ENCODE peak calls at places on chromosome 17, in six cellular contexts. One of them, this sample, is unnamed.

GRCh38 chr17:62802531-62803205 is 5.4 kb downstream of the MARCHF10 start:
- DNase-seq in HFF-Myc: no peak
- DNase-seq in nephron progenitor cell: peak
- DNase-seq in lower lobe of right lung: no peak
- DNase-seq in lower leg skin: no peak
- DNase-seq in A549: no peak
- DNase-seq in this sample: no peak

GRCh38 chr17:44356241-44356640 is 7.4 kb downstream of the FAM171A2 start:
- DNase-seq in lower leg skin: no peak
- DNase-seq in nephron progenitor cell: no peak
- DNase-seq in HFF-Myc: no peak
- DNase-seq in lower lobe of right lung: no peak
- DNase-seq in A549: no peak
- DNase-seq in this sample: no peak

GRCh38 chr17:46264456-46265198 is 30.3 kb upstream of the LRRC37A start:
- DNase-seq in lower leg skin: no peak
- DNase-seq in nephron progenitor cell: no peak
- DNase-seq in HFF-Myc: peak
- DNase-seq in A549: peak
- DNase-seq in lower lobe of right lung: no peak
- DNase-seq in this sample: peak

GRCh38 chr17:43219746-43220380 is 8.2 kb downstream of the TMEM106A start:
- DNase-seq in nephron progenitor cell: no peak
- DNase-seq in HFF-Myc: no peak
- DNase-seq in lower leg skin: no peak
- DNase-seq in lower lobe of right lung: no peak
- DNase-seq in A549: no peak
- DNase-seq in this sample: no peak

GRCh38 chr17:1150863-1151685 is 28.7 kb downstream of the ABR start:
- DNase-seq in HFF-Myc: no peak
- DNase-seq in A549: no peak
- DNase-seq in lower leg skin: no peak
- DNase-seq in lower lobe of right lung: no peak
- DNase-seq in nephron progenitor cell: no peak
- DNase-seq in this sample: no peak

GRCh38 chr17:2963332-2964027 is 99.9 kb downstream of the OR1D5 start:
- DNase-seq in HFF-Myc: no peak
- DNase-seq in nephron progenitor cell: no peak
- DNase-seq in lower lobe of right lung: no peak
- DNase-seq in lower leg skin: no peak
- DNase-seq in A549: no peak
- DNase-seq in this sample: no peak

GRCh38 chr17:60153606-60154355 is 4.0 kb downstream of the CA4 start:
- DNase-seq in lower leg skin: no peak
- DNase-seq in nephron progenitor cell: no peak
- DNase-seq in HFF-Myc: no peak
- DNase-seq in A549: no peak
- DNase-seq in lower lobe of right lung: peak
- DNase-seq in this sample: no peak

GRCh38 chr17:19313066-19313745 is 49.3 kb downstream of the B9D1 start:
- DNase-seq in HFF-Myc: no peak
- DNase-seq in lower lobe of right lung: peak
- DNase-seq in lower leg skin: no peak
- DNase-seq in A549: no peak
- DNase-seq in nephron progenitor cell: no peak
- DNase-seq in this sample: no peak

GRCh38 chr17:79073706-79074088 is 927 bp upstream of the ENGASE start:
- DNase-seq in nephron progenitor cell: no peak
- DNase-seq in HFF-Myc: no peak
- DNase-seq in lower leg skin: no peak
- DNase-seq in A549: no peak
- DNase-seq in lower lobe of right lung: peak
- DNase-seq in this sample: no peak

GRCh38 chr17:55704412-55704811 is 18.3 kb downstream of the TMEM100 start:
- DNase-seq in lower lobe of right lung: no peak
- DNase-seq in nephron progenitor cell: no peak
- DNase-seq in HFF-Myc: no peak
- DNase-seq in A549: no peak
- DNase-seq in lower leg skin: no peak
- DNase-seq in this sample: no peak

GRCh38 chr17:1546292-1546922 is 16.2 kb downstream of the PITPNA start:
- DNase-seq in lower leg skin: no peak
- DNase-seq in nephron progenitor cell: no peak
- DNase-seq in HFF-Myc: no peak
- DNase-seq in A549: no peak
- DNase-seq in lower lobe of right lung: no peak
- DNase-seq in this sample: no peak

GRCh38 chr17:43998552-43998951 is 5.9 kb upstream of the NAGS start:
- DNase-seq in HFF-Myc: no peak
- DNase-seq in nephron progenitor cell: no peak
- DNase-seq in A549: no peak
- DNase-seq in lower leg skin: no peak
- DNase-seq in lower lobe of right lung: peak
- DNase-seq in this sample: no peak

GRCh38 chr17:3870871-3871306 is 22.0 kb downstream of the CAMKK1 start:
- DNase-seq in lower leg skin: no peak
- DNase-seq in lower lobe of right lung: peak
- DNase-seq in HFF-Myc: no peak
- DNase-seq in nephron progenitor cell: no peak
- DNase-seq in A549: no peak
- DNase-seq in this sample: no peak

GRCh38 chr17:33750943-33751701 is 458.0 kb upstream of the ASIC2 start:
- DNase-seq in nephron progenitor cell: peak
- DNase-seq in lower lobe of right lung: peak
- DNase-seq in HFF-Myc: peak
- DNase-seq in lower leg skin: peak
- DNase-seq in A549: peak
- DNase-seq in this sample: peak

GRCh38 chr17:46154151-46154816 is 38.9 kb downstream of the KANSL1 start:
- DNase-seq in A549: no peak
- DNase-seq in lower lobe of right lung: no peak
- DNase-seq in HFF-Myc: peak
- DNase-seq in lower leg skin: no peak
- DNase-seq in nephron progenitor cell: no peak
- DNase-seq in this sample: no peak

GRCh38 chr17:8739104-8739503 is 5.5 kb downstream of the CCDC42 start:
- DNase-seq in nephron progenitor cell: peak
- DNase-seq in lower lobe of right lung: no peak
- DNase-seq in HFF-Myc: no peak
- DNase-seq in lower leg skin: no peak
- DNase-seq in A549: no peak
- DNase-seq in this sample: no peak

GRCh38 chr17:35898283-35899070 is 18.3 kb upstream of the CCL5 start:
- DNase-seq in lower lobe of right lung: peak
- DNase-seq in A549: no peak
- DNase-seq in nephron progenitor cell: no peak
- DNase-seq in HFF-Myc: no peak
- DNase-seq in lower leg skin: no peak
- DNase-seq in this sample: no peak

GRCh38 chr17:12727076-12727750 is 61.5 kb downstream of the MYOCD start:
- DNase-seq in HFF-Myc: peak
- DNase-seq in lower leg skin: no peak
- DNase-seq in nephron progenitor cell: no peak
- DNase-seq in lower lobe of right lung: no peak
- DNase-seq in A549: no peak
- DNase-seq in this sample: peak

DNA sequence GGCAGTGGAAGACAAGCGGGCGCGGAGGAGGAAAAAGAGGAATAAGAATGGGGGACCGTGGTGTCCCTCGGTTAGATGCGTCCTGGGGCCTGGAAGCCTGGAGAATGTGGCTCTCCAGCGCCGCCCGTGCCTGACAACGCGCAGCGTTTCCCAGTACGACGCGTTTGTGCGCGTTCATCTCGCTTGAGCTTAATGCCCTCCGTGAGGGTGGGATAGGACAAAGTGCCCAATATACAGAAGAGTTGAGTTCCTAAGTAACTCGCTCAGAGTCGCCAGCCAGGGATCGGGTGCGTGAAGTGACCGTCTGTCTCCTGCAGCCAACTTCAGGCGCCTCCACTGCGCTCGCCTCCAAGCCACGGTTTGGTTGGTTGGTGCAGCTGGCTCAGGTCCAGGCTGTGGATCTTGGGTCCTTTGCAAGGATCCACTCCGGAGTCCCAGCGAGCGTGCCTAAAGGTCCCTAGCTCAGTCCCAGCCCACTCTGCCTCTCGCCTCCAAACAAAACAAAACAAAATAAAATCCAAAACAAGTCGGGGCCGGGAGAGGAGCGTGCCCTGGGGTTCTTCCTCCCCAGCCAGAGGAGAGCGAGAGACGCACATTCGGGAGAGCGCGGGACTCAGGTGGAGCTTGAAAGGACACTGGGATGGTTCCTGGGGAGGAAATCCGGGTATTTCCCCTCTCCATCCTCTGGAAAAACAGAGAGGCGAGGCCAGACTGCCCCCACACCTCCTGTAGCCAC is 951 bp downstream of the GALR2 start:
- DNase-seq in lower leg skin: no peak
- DNase-seq in lower lobe of right lung: no peak
- DNase-seq in nephron progenitor cell: peak
- DNase-seq in HFF-Myc: no peak
- DNase-seq in A549: peak
- DNase-seq in this sample: no peak
- TF ChIP-seq CTCF in lower leg skin: no peak
- TF ChIP-seq CTCF in lower lobe of right lung: no peak
- TF ChIP-seq CTCF in nephron progenitor cell: peak
- TF ChIP-seq CTCF in HFF-Myc: no peak
- TF ChIP-seq CTCF in A549: peak
- TF ChIP-seq CTCF in this sample: no peak

DNA sequence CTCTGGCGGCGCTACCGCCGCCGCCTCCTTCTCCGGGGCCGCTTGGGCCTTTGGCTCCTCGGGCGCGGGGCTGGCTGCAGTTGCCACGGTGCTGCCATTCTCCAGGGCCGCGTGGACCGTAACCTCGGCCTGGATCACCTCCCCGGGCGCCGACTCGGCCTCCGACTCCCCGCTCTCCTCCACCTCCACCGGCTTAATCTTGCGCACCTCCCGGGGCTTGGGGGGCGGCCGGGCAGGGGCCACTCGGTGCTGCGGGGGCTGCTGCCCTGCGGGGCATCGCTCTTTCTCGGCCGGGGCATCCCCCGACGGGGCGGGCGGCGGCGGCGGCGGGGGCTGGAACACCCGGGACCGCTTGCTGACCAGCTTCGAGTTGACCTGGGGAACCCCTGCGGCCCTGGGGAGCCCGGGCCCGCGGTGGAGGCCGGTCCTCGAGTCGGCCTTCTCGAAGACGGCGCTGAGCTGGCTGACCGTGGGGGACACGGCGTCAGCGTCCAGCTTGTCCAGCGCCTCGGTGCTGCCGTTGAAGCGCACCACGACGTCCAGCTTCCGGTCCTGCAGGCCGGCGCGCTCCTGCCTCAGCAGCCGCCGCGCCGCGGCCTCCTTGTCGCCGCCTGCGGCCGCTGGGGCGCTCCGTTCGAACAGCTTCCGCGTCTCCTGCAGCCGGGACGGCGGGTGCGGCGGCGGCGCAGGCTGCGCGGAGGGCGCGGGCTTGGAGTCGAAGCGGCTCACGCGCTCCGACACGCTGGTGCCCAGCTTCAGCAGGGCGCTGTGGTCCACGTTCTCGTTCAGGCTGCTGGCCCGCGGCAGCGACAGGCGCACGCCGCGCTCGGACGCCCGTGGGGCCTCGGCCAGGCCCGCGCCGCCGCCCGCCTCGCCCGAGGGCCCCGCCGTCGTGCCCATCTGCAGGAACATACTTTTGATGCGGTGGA is 788 bp downstream of the PPP1R9B start:
- DNase-seq in lower leg skin: no peak
- DNase-seq in lower lobe of right lung: peak
- DNase-seq in HFF-Myc: no peak
- DNase-seq in nephron progenitor cell: peak
- DNase-seq in A549: no peak
- DNase-seq in this sample: no peak
- TF ChIP-seq CTCF in lower leg skin: no peak
- TF ChIP-seq CTCF in lower lobe of right lung: no peak
- TF ChIP-seq CTCF in HFF-Myc: no peak
- TF ChIP-seq CTCF in nephron progenitor cell: no peak
- TF ChIP-seq CTCF in A549: no peak
- TF ChIP-seq CTCF in this sample: no peak

DNA sequence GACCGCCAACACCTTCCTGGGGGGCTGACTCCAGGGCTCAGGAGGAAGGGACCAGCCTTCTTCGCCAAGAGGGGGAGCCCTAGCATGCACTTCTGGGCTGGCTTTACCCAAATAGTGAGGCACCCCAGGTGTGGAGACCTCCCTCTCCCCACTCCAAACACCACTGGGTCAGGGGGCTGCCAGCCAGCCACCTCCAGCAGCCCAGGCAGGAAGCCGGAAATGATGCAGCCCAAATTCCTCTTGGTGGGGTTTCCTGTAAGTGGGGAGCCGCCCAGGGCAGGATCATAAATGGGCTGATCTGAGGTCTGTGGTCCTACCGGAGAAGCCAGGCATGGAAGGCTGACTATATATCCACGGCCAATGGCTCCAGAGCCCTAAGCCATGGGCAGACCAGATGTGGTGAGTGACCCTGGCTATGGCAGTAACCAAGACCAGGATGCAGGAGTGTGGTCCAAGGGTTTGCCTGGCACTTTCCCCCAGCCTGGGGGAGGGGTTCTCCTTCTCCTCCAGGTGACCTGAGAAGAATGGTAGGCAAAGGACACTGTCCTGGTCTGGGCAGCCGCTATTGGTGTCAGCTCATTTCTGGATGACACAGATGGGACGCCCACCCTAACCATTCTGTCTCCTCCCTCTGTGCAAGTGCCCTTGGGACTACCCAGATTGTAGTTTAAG is 4.2 kb downstream of the GIT1 start:
- DNase-seq in lower leg skin: no peak
- DNase-seq in lower lobe of right lung: peak
- DNase-seq in A549: no peak
- DNase-seq in nephron progenitor cell: peak
- DNase-seq in HFF-Myc: no peak
- DNase-seq in this sample: no peak
- TF ChIP-seq CTCF in lower leg skin: no peak
- TF ChIP-seq CTCF in lower lobe of right lung: no peak
- TF ChIP-seq CTCF in A549: peak
- TF ChIP-seq CTCF in nephron progenitor cell: no peak
- TF ChIP-seq CTCF in HFF-Myc: peak
- TF ChIP-seq CTCF in this sample: peak

GRCh38 chr17:76502326-76503211 is 1.3 kb upstream of the RHBDF2 start:
- DNase-seq in lower leg skin: no peak
- DNase-seq in A549: no peak
- DNase-seq in lower lobe of right lung: no peak
- DNase-seq in nephron progenitor cell: no peak
- DNase-seq in HFF-Myc: no peak
- DNase-seq in this sample: no peak

GRCh38 chr17:76501827-76502307 is 644 bp upstream of the RHBDF2 start:
- DNase-seq in A549: no peak
- DNase-seq in lower lobe of right lung: no peak
- DNase-seq in nephron progenitor cell: no peak
- DNase-seq in HFF-Myc: no peak
- DNase-seq in lower leg skin: no peak
- DNase-seq in this sample: no peak

GRCh38 chr17:76501018-76501826 is at the start of gene RHBDF2:
- DNase-seq in lower leg skin: peak
- DNase-seq in A549: peak
- DNase-seq in lower lobe of right lung: peak
- DNase-seq in HFF-Myc: no peak
- DNase-seq in nephron progenitor cell: peak
- DNase-seq in this sample: no peak

GRCh38 chr17:76506408-76507328 is 5.4 kb upstream of the RHBDF2 start:
- DNase-seq in nephron progenitor cell: peak
- DNase-seq in lower leg skin: peak
- DNase-seq in HFF-Myc: no peak
- DNase-seq in lower lobe of right lung: peak
- DNase-seq in A549: peak
- DNase-seq in this sample: no peak

GRCh38 chr17:76504117-76504516 is 2.9 kb upstream of the RHBDF2 start:
- DNase-seq in lower lobe of right lung: no peak
- DNase-seq in HFF-Myc: no peak
- DNase-seq in nephron progenitor cell: no peak
- DNase-seq in lower leg skin: no peak
- DNase-seq in A549: no peak
- DNase-seq in this sample: no peak
- TF ChIP-seq CTCF in lower lobe of right lung: no peak
- TF ChIP-seq CTCF in HFF-Myc: peak
- TF ChIP-seq CTCF in nephron progenitor cell: no peak
- TF ChIP-seq CTCF in lower leg skin: no peak
- TF ChIP-seq CTCF in A549: no peak
- TF ChIP-seq CTCF in this sample: no peak